ENCODE peak calls at places on chromosomes 1 and 21, in six cellular contexts. G is GM12865, P is glutamatergic neuron, Z is fibroblast of lung, B is foreskin keratinocyte, A is prostate gland. T is an unnamed sample.

GRCh38 chr1:156461781-156462647 is 38.6 kb downstream of the MEF2D start:
- DNase-seq in G (no peak), P (no peak), Z (no peak), B (peak), A (peak), T (no peak)

GRCh38 chr1:6170742-6171201 is 9.3 kb downstream of the CHD5 start:
- DNase-seq in G (no peak), P (no peak), Z (no peak), B (no peak), A (no peak), T (no peak)

GRCh38 chr1:972726-973458 is 6.6 kb downstream of the PLEKHN1 start:
- DNase-seq in G (no peak), P (no peak), Z (no peak), B (no peak), A (no peak), T (no peak)

GRCh38 chr1:68143633-68144032 is 88.7 kb downstream of the WLS start:
- DNase-seq in G (no peak), P (no peak), Z (peak), B (no peak), A (no peak), T (no peak)

GRCh38 chr1:85313888-85314696 is 37.7 kb upstream of the BCL10 start:
- DNase-seq in G (no peak), P (no peak), Z (peak), B (peak), A (peak), T (no peak)

GRCh38 chr1:17671741-17672140 is 83.4 kb upstream of the ACTL8 start:
- DNase-seq in G (peak), P (peak), Z (no peak), B (no peak), A (no peak), T (no peak)

GRCh38 chr1:202107321-202107761 is 15.4 kb upstream of the GPR37L1 start:
- DNase-seq in G (no peak), P (no peak), Z (no peak), B (no peak), A (peak), T (no peak)

GRCh38 chr21:32476661-32477423 is 64.3 kb downstream of the EVA1C start:
- DNase-seq in G (no peak), P (no peak), Z (no peak), B (no peak), A (no peak), T (no peak)

GRCh38 chr1:154778280-154778679 is 91.8 kb downstream of the KCNN3 start:
- DNase-seq in G (no peak), P (no peak), Z (no peak), B (no peak), A (no peak), T (no peak)

GRCh38 chr1:234725177-234726132 is 115.5 kb upstream of the IRF2BP2 start:
- DNase-seq in G (peak), P (no peak), Z (peak), B (no peak), A (peak), T (no peak)

GRCh38 chr21:26153758-26154157 is 16.8 kb downstream of the APP start:
- DNase-seq in G (no peak), P (no peak), Z (peak), B (no peak), A (no peak), T (no peak)

DNA sequence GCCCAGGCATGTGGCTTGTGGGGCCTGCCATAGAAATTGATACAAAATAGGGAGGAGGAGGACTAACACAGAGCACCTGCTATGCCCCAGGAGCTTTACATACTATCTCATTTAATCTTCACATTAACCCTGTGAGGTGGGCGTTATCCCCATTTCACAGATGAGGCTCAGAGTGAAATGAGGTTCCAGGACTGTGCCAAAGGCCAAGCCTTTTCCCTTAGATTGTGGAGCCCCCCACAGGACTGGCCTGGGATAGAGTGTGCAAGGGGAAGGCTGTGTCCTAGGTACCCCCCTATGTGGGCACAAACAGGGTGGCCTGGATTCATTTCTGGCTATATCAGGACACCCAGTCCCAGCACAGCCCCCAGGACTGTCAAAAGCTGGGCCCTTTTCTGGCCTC is 2.2 kb upstream of the DDOST start:
- DNase-seq in G (no peak), P (no peak), Z (no peak), B (no peak), A (no peak), T (no peak)
- TF ChIP-seq CTCF in G (no peak), P (no peak), Z (no peak), B (peak), A (no peak), T (no peak)

DNA sequence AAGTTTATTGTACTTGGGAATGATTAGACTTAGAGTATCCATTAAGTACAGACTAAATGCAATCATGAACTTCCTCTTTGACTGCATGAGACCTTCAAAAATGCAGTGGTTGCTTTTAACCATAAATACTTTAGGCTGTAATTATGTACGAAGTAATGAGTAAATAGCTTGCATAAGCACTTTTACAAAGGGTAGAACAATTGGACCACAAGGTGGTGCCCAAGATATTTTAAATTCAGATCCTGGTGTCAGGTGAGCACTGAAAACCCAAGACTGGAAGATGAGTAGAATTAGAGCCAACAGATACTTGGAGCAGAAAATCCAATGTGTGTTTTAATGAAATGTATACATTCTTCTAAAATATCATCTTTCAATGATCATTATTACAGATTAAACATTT is 43.4 kb upstream of the RHOU start:
- DNase-seq in G (peak), P (no peak), Z (peak), B (peak), A (peak), T (no peak)
- TF ChIP-seq CTCF in G (peak), P (peak), Z (peak), B (peak), A (peak), T (peak)

DNA sequence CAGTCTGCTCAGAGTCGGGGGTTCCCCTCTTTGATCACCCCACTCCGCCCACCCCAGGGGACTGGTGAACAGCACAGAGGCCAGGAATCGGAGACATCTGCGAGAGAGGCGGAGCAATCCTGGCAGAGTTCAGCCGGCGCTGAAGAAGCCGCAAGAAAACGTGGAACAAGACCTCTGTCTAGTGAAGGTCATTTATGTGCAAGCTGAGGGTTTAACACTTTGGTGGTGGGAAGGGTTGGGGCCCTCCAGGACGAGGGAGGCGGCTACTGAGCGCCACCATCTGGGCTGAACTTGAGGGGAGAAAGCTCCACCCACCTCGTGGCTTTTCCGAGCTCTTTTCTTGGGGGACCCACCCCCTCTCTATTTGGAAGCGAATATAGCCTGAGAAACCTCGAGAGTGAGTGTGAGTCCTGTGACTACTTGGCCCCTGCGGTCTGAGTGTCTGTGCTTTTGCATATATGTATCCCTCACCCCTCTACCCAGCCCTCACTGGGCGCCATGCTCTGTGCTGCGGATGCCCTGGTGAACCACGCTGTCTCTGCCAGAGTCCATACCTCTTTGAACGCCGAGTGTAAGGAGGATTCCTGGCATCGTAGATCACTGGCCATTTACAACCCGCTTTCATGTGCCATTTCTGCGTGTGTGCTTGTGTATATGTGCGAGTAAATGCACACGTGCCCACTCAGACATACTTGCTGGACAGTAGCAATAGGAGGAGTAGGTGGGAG is 1.2 kb upstream of the EPHA10 start:
- DNase-seq in G (peak), P (peak), Z (no peak), B (no peak), A (no peak), T (no peak)
- TF ChIP-seq CTCF in G (no peak), P (no peak), Z (no peak), B (peak), A (no peak), T (no peak)

GRCh38 chr1:21909787-21910503 is 27.2 kb downstream of the HSPG2 start:
- DNase-seq in G (peak), P (no peak), Z (peak), B (no peak), A (peak), T (no peak)
- TF ChIP-seq CTCF in G (no peak), P (no peak), Z (no peak), B (no peak), A (no peak), T (no peak)

DNA sequence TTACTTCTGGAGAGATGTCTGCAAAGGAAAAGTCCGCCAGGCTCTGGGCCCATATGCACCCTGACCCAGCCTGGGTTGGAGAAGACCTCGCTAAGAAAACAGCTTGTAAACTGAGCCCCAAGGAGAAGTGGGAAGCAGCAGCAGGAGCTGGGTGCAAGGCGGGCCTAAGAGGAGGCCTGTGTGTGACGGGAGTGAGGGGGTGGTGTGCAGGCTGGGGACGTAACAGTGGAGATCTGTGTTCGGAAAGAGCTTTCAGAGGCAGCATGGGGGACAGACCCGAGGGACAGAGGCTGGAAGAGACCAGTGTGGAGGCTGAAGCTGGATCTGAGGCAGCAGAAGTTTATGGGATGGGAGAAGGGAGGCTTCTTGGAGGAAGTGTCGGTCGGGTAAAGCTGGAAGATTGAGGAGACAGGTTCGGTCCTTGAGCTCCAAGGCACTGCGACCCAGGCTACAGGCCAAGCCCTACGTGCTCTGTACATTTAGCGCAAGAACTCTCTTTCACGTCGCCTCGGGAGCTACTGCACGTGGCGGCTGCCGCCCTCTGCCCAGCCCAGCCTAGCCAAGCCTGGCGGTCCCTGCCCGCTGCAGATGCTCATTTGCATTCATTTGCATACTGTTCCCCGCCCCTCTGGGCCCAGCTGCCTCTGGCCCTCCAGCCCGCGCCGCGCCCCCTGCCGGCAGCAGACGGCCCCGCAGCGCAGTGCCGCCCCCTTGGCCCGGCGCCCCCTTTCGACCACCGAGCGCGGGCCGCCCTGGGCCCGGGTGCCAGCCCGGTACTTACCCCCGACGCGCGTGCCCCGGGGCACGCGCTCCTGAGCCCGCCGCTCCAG is 6.3 kb downstream of the HPCA start:
- DNase-seq in G (peak), P (peak), Z (peak), B (no peak), A (no peak), T (no peak)
- TF ChIP-seq CTCF in G (peak), P (peak), Z (no peak), B (peak), A (peak), T (peak)